ENCODE peak calls at places on chromosomes 4 and X, in four cellular contexts. K is HepG2, Y is GM12878, U is K562. Q is an unnamed sample.

GRCh38 chrX:134949271-134949670 is 41.5 kb upstream of the SMIM10 start:
- DNase-seq in U (no peak), K (peak; percentile 69), Y (no peak), Q (peak; percentile 59)

GRCh38 chr4:101279377-101279871 is 67.9 kb downstream of the PPP3CA start:
- DNase-seq in K (no peak), U (peak; percentile 6), Y (no peak), Q (peak; percentile 67)

GRCh38 chr4:6513678-6514077 is 41.3 kb upstream of the PPP2R2C start:
- DNase-seq in U (no peak), Y (no peak), K (no peak), Q (no peak)

GRCh38 chrX:15127010-15127409 is 142.9 kb downstream of the ASB9 start:
- DNase-seq in K (no peak), U (no peak), Y (no peak), Q (no peak)

GRCh38 chrX:43165343-43165920 is 387.5 kb upstream of the PPP1R2C start:
- DNase-seq in U (no peak), Y (no peak), K (no peak), Q (no peak)

GRCh38 chr4:75985116-75985515 is 5.6 kb downstream of the SDAD1 start:
- DNase-seq in U (no peak), K (no peak), Y (no peak), Q (no peak)

GRCh38 chr4:125741825-125742452 is 427.2 kb downstream of the FAT4 start:
- DNase-seq in U (no peak), Y (no peak), K (peak; percentile 1), Q (peak; percentile 61)

GRCh38 chr4:122652379-122652778 is 31.5 kb upstream of the IL21 start:
- DNase-seq in Y (no peak), U (peak; percentile 70), K (peak; percentile 14), Q (peak; percentile 63)

GRCh38 chr4:112855058-112855457 is 194.4 kb upstream of the ANK2 start:
- DNase-seq in U (no peak), Y (no peak), K (no peak), Q (no peak)

GRCh38 chrX:150365051-150365952 is 2.2 kb downstream of the MAMLD1 start:
- DNase-seq in K (no peak), U (peak; percentile 34), Y (no peak), Q (peak; percentile 62)

GRCh38 chr4:88619973-88620372 is 27.7 kb downstream of the HERC3 start:
- DNase-seq in Y (no peak), K (no peak), U (no peak), Q (no peak)

GRCh38 chrX:110341189-110342035 is 17.2 kb upstream of the RTL9 start:
- DNase-seq in U (peak; percentile 46), Y (no peak), K (no peak), Q (no peak)

GRCh38 chr4:183658362-183659028 is 490 bp downstream of the RWDD4 start:
- DNase-seq in Y (no peak), K (peak; percentile 37), U (peak; percentile 14), Q (peak; percentile 37)

GRCh38 chr4:110837896-110838450 is 215.1 kb upstream of the PITX2 start:
- DNase-seq in K (no peak), U (no peak), Y (no peak), Q (no peak)

GRCh38 chrX:74931214-74931613 is 6.0 kb upstream of the NEXMIF start:
- DNase-seq in Y (no peak), U (peak; percentile 1), K (no peak), Q (no peak)

GRCh38 chrX:74923942-74924448 is 1.3 kb downstream of the NEXMIF start:
- DNase-seq in U (no peak), K (no peak), Y (no peak), Q (no peak)

GRCh38 chrX:74924449-74925209 is 623 bp downstream of the NEXMIF start:
- DNase-seq in U (no peak), Y (no peak), K (no peak), Q (peak; percentile 5)

GRCh38 chrX:74922922-74923321 is 2.3 kb downstream of the NEXMIF start:
- DNase-seq in K (no peak), U (no peak), Y (peak; percentile 69), Q (no peak)

DNA sequence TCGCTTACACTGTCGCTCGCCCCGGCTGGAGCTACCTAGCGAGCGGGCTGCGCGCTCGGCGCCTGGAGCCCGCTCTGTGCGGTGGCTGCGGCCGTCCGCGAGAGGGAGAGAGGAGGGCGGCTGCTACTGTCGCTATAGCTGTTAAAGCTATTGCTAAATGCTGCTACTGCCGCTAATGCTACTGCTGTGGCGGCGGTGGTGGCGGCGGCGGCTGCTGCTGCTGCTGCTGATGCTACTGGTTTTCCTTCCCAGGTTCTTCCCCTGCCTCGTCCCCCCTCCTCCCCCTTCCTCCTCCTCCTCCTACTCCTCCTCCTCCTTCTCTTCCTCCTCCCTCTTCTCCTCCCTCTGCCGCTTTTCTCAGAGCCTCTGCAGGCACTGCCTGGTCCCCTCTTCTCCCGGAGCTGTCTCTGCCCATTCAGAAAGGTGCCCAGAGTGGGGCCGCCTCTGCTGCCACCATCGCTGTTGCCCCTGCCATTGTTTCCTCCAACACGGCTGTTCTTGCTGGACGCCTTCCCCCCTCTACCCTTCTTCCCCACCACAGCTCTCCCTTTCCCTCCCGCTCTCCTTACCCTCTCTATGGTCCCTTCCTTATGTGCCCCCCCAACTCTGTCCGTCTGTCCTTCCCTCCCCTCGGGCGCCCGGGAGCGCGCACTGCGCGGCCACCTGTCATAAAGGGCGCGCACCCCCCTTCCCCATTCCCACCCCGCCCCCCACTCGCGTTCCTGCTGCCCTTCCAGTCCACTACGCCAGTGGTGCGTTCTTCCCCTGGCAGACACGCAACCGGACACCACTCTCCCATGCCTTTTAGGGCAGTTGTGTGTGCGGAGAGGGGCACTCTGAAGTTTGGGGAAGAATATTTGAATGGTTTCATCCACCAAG is at the start of gene NEXMIF:
- DNase-seq in U (no peak), Y (no peak), K (peak; percentile 6), Q (no peak)
- TF ChIP-seq POLR2AphosphoS5 in U (no peak), Y (no peak), K (no peak), Q (no peak)

DNA sequence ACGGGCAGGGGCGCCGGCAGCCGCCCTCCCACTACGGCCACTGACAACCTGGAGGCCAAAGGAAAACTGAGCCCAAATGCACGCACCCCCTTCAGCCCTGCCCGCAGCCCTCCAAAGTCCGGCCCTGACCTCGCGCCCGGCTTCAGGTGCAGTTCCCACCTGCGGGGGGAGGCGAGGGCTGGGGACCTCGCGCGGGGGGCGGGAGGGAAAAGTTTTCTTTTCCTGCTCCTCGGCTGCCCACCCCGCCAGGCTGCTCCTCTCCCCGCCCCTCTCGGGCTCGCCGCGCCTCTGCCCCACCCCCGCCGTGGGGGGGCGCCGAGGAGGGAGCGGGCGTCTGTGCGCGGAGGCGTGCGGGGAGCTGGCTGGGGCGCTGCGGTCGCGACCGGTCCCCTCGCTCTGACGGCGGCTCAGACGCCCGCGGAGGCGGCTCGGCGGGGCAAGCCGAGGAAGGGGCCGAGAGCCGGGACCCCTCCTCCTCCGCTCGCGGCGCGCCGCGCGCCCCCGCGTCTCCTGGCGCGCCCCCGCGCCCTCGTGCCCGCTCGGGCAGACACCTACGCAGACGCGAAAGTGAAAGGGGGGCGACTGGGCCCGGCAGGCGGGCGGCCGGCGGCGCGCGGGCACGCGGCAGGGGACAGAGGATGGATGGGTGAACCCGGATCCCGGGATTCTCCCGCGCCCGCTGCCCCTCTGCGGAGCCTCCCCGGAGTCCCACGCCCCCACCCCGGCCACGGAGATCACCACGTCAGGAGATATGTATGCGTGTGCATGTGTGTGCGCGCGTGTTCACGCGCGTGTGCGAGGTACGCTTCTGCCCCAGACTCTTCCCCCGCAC is 3.1 kb upstream of the NR3C2 start:
- DNase-seq in K (no peak), Y (no peak), U (peak; percentile 15), Q (peak; percentile 71)
- TF ChIP-seq MYC in K (no peak), Y (no peak), U (no peak), Q (no peak)

GRCh38 chr4:139331185-139331584 is 28.9 kb upstream of the NDUFC1 start:
- DNase-seq in U (no peak), Y (no peak), K (no peak), Q (no peak)
- TF ChIP-seq POLR2AphosphoS5 in U (no peak), Y (no peak), K (no peak), Q (no peak)

GRCh38 chr4:107299646-107300045 is 263.5 kb upstream of the DKK2 start:
- DNase-seq in K (no peak), Y (no peak), U (no peak), Q (no peak)

GRCh38 chr4:107304699-107305286 is 268.7 kb upstream of the DKK2 start:
- DNase-seq in K (no peak), U (no peak), Y (no peak), Q (no peak)
- TF ChIP-seq MYC in K (no peak), U (no peak), Y (no peak), Q (no peak)

GRCh38 chr4:29756966-29757365 is 963.2 kb upstream of the PCDH7 start:
- DNase-seq in Y (no peak), U (no peak), K (no peak), Q (no peak)
- TF ChIP-seq POLR2AphosphoS5 in Y (no peak), U (no peak), K (no peak), Q (no peak)

GRCh38 chr4:186584912-186585311 is 29.5 kb upstream of the MTNR1A start:
- DNase-seq in K (no peak), U (no peak), Y (no peak), Q (no peak)

GRCh38 chr4:186588503-186588902 is 33.1 kb upstream of the MTNR1A start:
- DNase-seq in Y (no peak), K (no peak), U (no peak), Q (no peak)

GRCh38 chr4:186586190-186586589 is 30.8 kb upstream of the MTNR1A start:
- DNase-seq in U (no peak), Y (no peak), K (no peak), Q (no peak)

GRCh38 chr4:186591651-186592050 is 36.3 kb upstream of the MTNR1A start:
- DNase-seq in Y (no peak), K (no peak), U (no peak), Q (no peak)

DNA sequence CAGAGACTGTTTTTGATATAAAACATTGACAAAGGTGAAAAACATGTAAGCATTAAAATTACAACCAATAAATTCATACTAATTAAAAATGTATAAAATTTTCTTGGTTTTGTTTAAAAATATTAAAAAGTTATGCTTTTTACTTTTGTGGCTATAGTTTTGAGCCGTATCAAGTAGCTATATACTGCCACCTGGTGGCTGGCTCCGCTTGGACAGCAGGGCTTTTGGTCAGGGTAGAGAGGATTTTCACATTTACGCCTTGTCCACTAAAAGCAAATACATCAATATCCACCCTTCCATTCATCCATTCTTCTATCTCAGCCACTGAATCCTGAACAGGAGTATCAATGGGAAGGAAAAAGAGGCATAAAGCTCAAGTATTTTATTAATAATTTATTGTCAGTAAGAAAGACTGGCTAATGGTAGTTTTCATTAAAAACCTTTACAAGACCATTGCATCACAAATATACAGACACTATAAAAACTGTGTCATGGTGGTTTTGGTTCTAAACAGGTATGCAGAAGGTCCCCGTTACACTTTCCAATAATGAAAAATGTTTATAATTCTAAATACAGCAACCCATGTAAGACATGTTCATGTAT is 32.1 kb upstream of the MTNR1A start:
- DNase-seq in U (peak; percentile 79), Y (no peak), K (peak; percentile 48), Q (peak; percentile 38)
- TF ChIP-seq MYC in U (no peak), Y (no peak), K (no peak), Q (no peak)

GRCh38 chrX:13028871-13029336 is 15.5 kb downstream of the FAM9C start:
- DNase-seq in K (peak; percentile 51), Y (no peak), U (no peak), Q (no peak)
- TF ChIP-seq POLR2AphosphoS5 in K (no peak), Y (no peak), U (no peak), Q (no peak)

Q was measured in endothelial cell of umbilical vein.